ENCODE peak calls at places on chromosomes 12 and 14, in four cellular contexts. X is AG09309, F is GM12864, Y is GM23248. D is an unnamed sample.

GRCh38 chr12:5989621-5990020 is 44.6 kb upstream of the ANO2 start:
- DNase-seq in X (no peak), Y (no peak), F (no peak), D (no peak)

GRCh38 chr12:38543151-38543550 is 226.6 kb downstream of the ALG10B start:
- DNase-seq in F (no peak), Y (no peak), X (no peak), D (no peak)

GRCh38 chr14:81164167-81164774 is 56.5 kb downstream of the GTF2A1 start:
- DNase-seq in F (peak), X (peak), Y (peak), D (peak)

GRCh38 chr12:122079038-122079531 is 529 bp downstream of the MLXIP start:
- DNase-seq in F (no peak), Y (peak), X (no peak), D (peak)

GRCh38 chr14:61927015-61927414 is 164.8 kb downstream of the SNAPC1 start:
- DNase-seq in Y (peak), F (no peak), X (no peak), D (no peak)

GRCh38 chr12:131513606-131514005 is 197.3 kb upstream of the SFSWAP start:
- DNase-seq in F (no peak), Y (no peak), X (no peak), D (no peak)

GRCh38 chr12:120093592-120094355 is 22.8 kb downstream of the RAB35 start:
- DNase-seq in Y (no peak), F (no peak), X (no peak), D (no peak)

GRCh38 chr14:63800651-63801385 is 52.0 kb upstream of the SYNE2 start:
- DNase-seq in X (no peak), Y (no peak), F (no peak), D (no peak)

GRCh38 chr14:51869426-51870113 is 9.2 kb downstream of the GNG2 start:
- DNase-seq in Y (no peak), X (no peak), F (no peak), D (peak)

GRCh38 chr14:53613404-53614253 is 343.0 kb downstream of the BMP4 start:
- DNase-seq in F (peak), Y (no peak), X (no peak), D (peak)

GRCh38 chr14:102293784-102294183 is 11.2 kb downstream of the MOK start:
- DNase-seq in X (no peak), F (no peak), Y (peak), D (no peak)

GRCh38 chr12:99055294-99055693 is 410.2 kb downstream of the APAF1 start:
- DNase-seq in X (no peak), F (no peak), Y (no peak), D (no peak)

GRCh38 chr14:74510211-74510931 is 16.8 kb downstream of the ISCA2 start:
- DNase-seq in Y (peak), X (no peak), F (no peak), D (no peak)

GRCh38 chr12:26608273-26608672 is 224.7 kb downstream of the ITPR2 start:
- DNase-seq in Y (no peak), F (no peak), X (no peak), D (no peak)

GRCh38 chr12:20404576-20405346 is 36.4 kb downstream of the PDE3A start:
- DNase-seq in X (no peak), Y (no peak), F (no peak), D (no peak)

GRCh38 chr12:47249082-47249481 is 169.3 kb upstream of the AMIGO2 start:
- DNase-seq in F (no peak), X (no peak), Y (no peak), D (no peak)

GRCh38 chr12:91877461-91878230 is 268.0 kb downstream of the BTG1 start:
- DNase-seq in F (no peak), X (no peak), Y (no peak), D (no peak)

GRCh38 chr12:4892418-4892817 is 17.3 kb upstream of the KCNA1 start:
- DNase-seq in X (no peak), F (no peak), Y (no peak), D (no peak)

GRCh38 chr12:15323530-15323929 is 1.2 kb downstream of the PTPRO start:
- DNase-seq in F (no peak), Y (no peak), X (no peak), D (no peak)

GRCh38 chr14:30681752-30682355 is 59.7 kb downstream of the SCFD1 start:
- DNase-seq in X (no peak), Y (peak), F (no peak), D (no peak)

GRCh38 chr14:68713782-68714181 is 79.1 kb downstream of the ZFP36L1 start:
- DNase-seq in F (no peak), X (no peak), Y (no peak), D (no peak)

GRCh38 chr12:114726092-114726710 is 42.2 kb upstream of the TBX3 start:
- DNase-seq in F (no peak), X (no peak), Y (no peak), D (no peak)

GRCh38 chr14:82854851-82855250 is 1321.2 kb upstream of the SEL1L start:
- DNase-seq in X (no peak), F (no peak), Y (no peak), D (no peak)

GRCh38 chr12:113658030-113658655 is 186.5 kb upstream of the LHX5 start:
- DNase-seq in X (no peak), Y (no peak), F (no peak), D (no peak)

GRCh38 chr12:14283489-14284144 is 81.9 kb upstream of the ATF7IP start:
- DNase-seq in Y (no peak), X (no peak), F (peak), D (peak)

GRCh38 chr14:91390165-91390778 is 27.3 kb downstream of the CCDC88C start:
- DNase-seq in F (no peak), X (no peak), Y (no peak), D (no peak)

GRCh38 chr14:91237219-91237618 is 7.3 kb downstream of the GPR68 start:
- DNase-seq in Y (peak), F (no peak), X (peak), D (no peak)

GRCh38 chr14:23829736-23830474 is 123.7 kb upstream of the DHRS4 start:
- DNase-seq in X (peak), F (no peak), Y (peak), D (no peak)

GRCh38 chr12:5592313-5592712 is 160.4 kb downstream of the NTF3 start:
- DNase-seq in Y (peak), X (no peak), F (no peak), D (no peak)

GRCh38 chr12:132282950-132283771 is 46.2 kb downstream of the GALNT9 start:
- DNase-seq in X (no peak), F (no peak), Y (no peak), D (no peak)

GRCh38 chr14:52314521-52315354 is 626 bp downstream of the PTGER2 start:
- DNase-seq in X (no peak), Y (peak), F (no peak), D (peak)

GRCh38 chr14:71321556-71322315 is 414.5 kb downstream of the PCNX1 start:
- DNase-seq in X (no peak), F (no peak), Y (peak), D (no peak)

GRCh38 chr12:74317741-74318140 is 219.9 kb upstream of the ATXN7L3B start:
- DNase-seq in Y (no peak), X (no peak), F (no peak), D (no peak)

GRCh38 chr12:55965941-55966407 is at the start of gene PMEL:
- DNase-seq in Y (peak), F (no peak), X (no peak), D (no peak)
- H3K4me3 ChIP-seq in Y (peak), F (peak), X (peak), D (peak)

GRCh38 chr12:94228488-94228907 is 80.1 kb downstream of the PLXNC1 start:
- DNase-seq in X (no peak), Y (no peak), F (no peak), D (no peak)
- H3K4me3 ChIP-seq in X (no peak), Y (no peak), F (no peak), D (no peak)

GRCh38 chr12:82089369-82090121 is 268.6 kb downstream of the CCDC59 start:
- DNase-seq in Y (no peak), X (no peak), F (no peak), D (no peak)
- H3K4me3 ChIP-seq in Y (no peak), X (no peak), F (no peak), D (no peak)

GRCh38 chr14:50830932-50831703 is at the start of gene NIN:
- DNase-seq in Y (peak), F (no peak), X (no peak), D (peak)

GRCh38 chr14:50831704-50832130 is 755 bp upstream of the NIN start:
- DNase-seq in X (no peak), F (no peak), Y (peak), D (no peak)

GRCh38 chr14:50830044-50830931 is 674 bp downstream of the NIN start:
- DNase-seq in X (no peak), Y (peak), F (no peak), D (peak)

GRCh38 chr14:50829472-50830043 is 1.4 kb downstream of the NIN start:
- DNase-seq in X (no peak), F (no peak), Y (peak), D (no peak)

GRCh38 chr14:50828738-50829471 is 2.1 kb downstream of the NIN start:
- DNase-seq in X (no peak), F (no peak), Y (no peak), D (no peak)
- H3K4me3 ChIP-seq in X (no peak), F (peak), Y (peak), D (peak)

DNA sequence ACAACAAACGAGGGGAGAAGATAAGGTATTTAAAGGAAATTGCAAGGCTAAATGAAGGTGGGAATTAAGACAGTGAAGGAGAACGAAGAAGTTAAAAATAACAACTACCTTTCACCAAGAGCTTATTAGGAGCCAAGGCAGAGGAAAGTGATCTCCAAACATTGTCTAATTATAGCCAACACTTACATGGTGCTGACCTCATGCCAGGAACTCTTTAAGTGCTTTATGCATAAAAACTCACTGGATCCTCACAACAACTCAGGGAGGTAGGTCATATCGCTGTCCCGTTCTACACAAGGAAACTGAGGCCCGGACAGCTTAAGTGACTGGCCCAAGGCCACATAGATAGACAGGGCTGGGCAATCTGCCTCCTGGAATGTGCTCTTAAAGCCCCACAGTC is 19.5 kb downstream of the TAMALIN start:
- DNase-seq in X (no peak), F (no peak), Y (no peak), D (no peak)
- H3K4me3 ChIP-seq in X (no peak), F (no peak), Y (no peak), D (no peak)

D was measured in GM06990.